ENCODE peak calls at places on chromosome 14, in six cellular contexts. Z is dorsolateral prefrontal cortex, E is endothelial cell of umbilical vein, U is neuronal stem cell, B is epithelial cell of prostate, D is adrenal gland. Y is an unnamed sample.
A peak's percentile ranks its signal among the peaks of the same experiment; 100 is the strongest.

GRCh38 chr14:54567224-54567633 is 301 bp downstream of the SAMD4A start:
- DNase-seq in Z (no peak), E (no peak), U (peak; percentile 33), B (no peak), D (peak; percentile 57), Y (no peak)

GRCh38 chr14:61640834-61641170 is 54.5 kb upstream of the HIF1A start:
- DNase-seq in Z (no peak), E (no peak), U (no peak), B (no peak), D (no peak), Y (no peak)

GRCh38 chr14:23564181-23564812 is 3.3 kb downstream of the AP1G2 start:
- DNase-seq in Z (no peak), E (no peak), U (no peak), B (no peak), D (no peak), Y (no peak)

GRCh38 chr14:67187826-67188225 is 1.4 kb upstream of the GARIN2 start:
- DNase-seq in Z (no peak), E (no peak), U (no peak), B (peak; percentile 72), D (no peak), Y (no peak)

GRCh38 chr14:69553221-69553620 is 21.4 kb downstream of the CCDC177 start:
- DNase-seq in Z (no peak), E (no peak), U (no peak), B (no peak), D (peak; percentile 21), Y (no peak)

GRCh38 chr14:53011053-53011462 is 60.2 kb upstream of the FERMT2 start:
- DNase-seq in Z (peak; percentile 46), E (no peak), U (peak; percentile 56), B (no peak), D (peak; percentile 57), Y (peak; percentile 16)

GRCh38 chr14:29810657-29811056 is 117.0 kb downstream of the PRKD1 start:
- DNase-seq in Z (no peak), E (peak; percentile 22), U (no peak), B (no peak), D (peak; percentile 29), Y (no peak)

GRCh38 chr14:35535794-35536112 is 1.8 kb downstream of the INSM2 start:
- DNase-seq in Z (no peak), E (no peak), U (no peak), B (no peak), D (no peak), Y (no peak)

GRCh38 chr14:61201171-61201570 is 80.0 kb downstream of the TMEM30B start:
- DNase-seq in Z (no peak), E (no peak), U (no peak), B (no peak), D (no peak), Y (no peak)

GRCh38 chr14:23405096-23405495 is 3.0 kb downstream of the MYH6 start:
- DNase-seq in Z (no peak), E (no peak), U (no peak), B (no peak), D (no peak), Y (no peak)

GRCh38 chr14:70448633-70449032 is 3.3 kb upstream of the ADAM21 start:
- DNase-seq in Z (no peak), E (peak; percentile 30), U (no peak), B (no peak), D (peak; percentile 7), Y (no peak)

GRCh38 chr14:27845241-27845850 is 921.2 kb upstream of the FOXG1 start:
- DNase-seq in Z (no peak), E (no peak), U (no peak), B (no peak), D (no peak), Y (no peak)

GRCh38 chr14:53462931-53463778 is 310.0 kb upstream of the DDHD1 start:
- DNase-seq in Z (no peak), E (no peak), U (no peak), B (no peak), D (no peak), Y (no peak)

GRCh38 chr14:106044949-106045596 is 518.7 kb downstream of the TMEM121 start:
- DNase-seq in Z (no peak), E (no peak), U (no peak), B (no peak), D (peak; percentile 29), Y (no peak)

GRCh38 chr14:70810621-70811020 is 1.3 kb upstream of the MAP3K9 start:
- DNase-seq in Z (no peak), E (no peak), U (no peak), B (no peak), D (no peak), Y (no peak)

GRCh38 chr14:32710351-32711102 is 228.2 kb upstream of the NPAS3 start:
- DNase-seq in Z (no peak), E (no peak), U (no peak), B (no peak), D (no peak), Y (no peak)

GRCh38 chr14:38357557-38357956 is 101.7 kb upstream of the CLEC14A start:
- DNase-seq in Z (no peak), E (peak; percentile 97), U (no peak), B (no peak), D (no peak), Y (no peak)

GRCh38 chr14:75636100-75636692 is 24.5 kb downstream of the ERG28 start:
- DNase-seq in Z (peak; percentile 39), E (no peak), U (no peak), B (no peak), D (peak; percentile 43), Y (no peak)

GRCh38 chr14:97177016-97177415 is 379.8 kb downstream of the VRK1 start:
- DNase-seq in Z (no peak), E (no peak), U (no peak), B (no peak), D (no peak), Y (no peak)

GRCh38 chr14:23512156-23512555 is 39.4 kb downstream of the ZFHX2 start:
- DNase-seq in Z (no peak), E (no peak), U (no peak), B (no peak), D (no peak), Y (no peak)

GRCh38 chr14:82420874-82421273 is 887.2 kb upstream of the SEL1L start:
- DNase-seq in Z (no peak), E (no peak), U (no peak), B (no peak), D (no peak), Y (no peak)

GRCh38 chr14:75711796-75712211 is 50.8 kb downstream of the TTLL5 start:
- DNase-seq in Z (peak; percentile 83), E (peak; percentile 46), U (peak; percentile 55), B (peak; percentile 75), D (peak; percentile 88), Y (peak; percentile 81)

GRCh38 chr14:30440986-30441385 is 118.0 kb upstream of the G2E3 start:
- DNase-seq in Z (no peak), E (no peak), U (no peak), B (no peak), D (no peak), Y (no peak)

GRCh38 chr14:35122696-35123387 is 490 bp downstream of the PRORP start:
- DNase-seq in Z (no peak), E (peak; percentile 50), U (no peak), B (no peak), D (no peak), Y (peak; percentile 51)

GRCh38 chr14:77023001-77023996 is 5.2 kb downstream of the IRF2BPL start:
- DNase-seq in Z (peak; percentile 54), E (peak; percentile 28), U (no peak), B (no peak), D (peak; percentile 37), Y (no peak)

GRCh38 chr14:20494935-20495766 is 10.2 kb upstream of the RNASE10 start:
- DNase-seq in Z (no peak), E (peak; percentile 51), U (no peak), B (no peak), D (no peak), Y (no peak)

GRCh38 chr14:34111933-34112332 is 161.1 kb upstream of the EGLN3 start:
- DNase-seq in Z (no peak), E (no peak), U (no peak), B (no peak), D (no peak), Y (no peak)

DNA sequence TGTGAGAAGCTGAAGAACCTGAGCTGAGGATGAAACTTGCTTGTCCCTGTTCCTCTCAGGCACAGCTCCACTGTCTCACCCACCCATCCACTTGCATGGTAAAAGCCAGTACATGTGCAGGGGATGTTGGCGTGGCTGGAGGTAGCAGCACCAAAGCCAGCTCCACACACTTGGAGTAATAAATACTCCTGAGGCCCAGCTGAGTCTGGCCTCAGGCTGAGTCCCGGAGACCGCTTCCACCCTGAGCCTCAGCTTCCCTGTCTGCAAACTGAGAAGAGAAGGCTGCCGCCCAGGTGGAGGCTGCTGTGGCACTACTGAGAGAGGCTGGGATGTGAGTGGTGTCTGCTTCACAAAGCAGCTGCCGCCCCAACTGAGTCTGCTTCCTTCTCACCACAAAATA is 19.2 kb downstream of the CHGA start:
- DNase-seq in Z (no peak), E (no peak), U (no peak), B (no peak), D (no peak), Y (no peak)
- H3K27ac ChIP-seq in Z (peak overlapping the region; percentile 61), E (no peak overlapping the region), U (no peak overlapping the region), B (no peak overlapping the region), D (no peak overlapping the region), Y (no peak overlapping the region)

GRCh38 chr14:71891185-71891584 is 41.0 kb upstream of the RGS6 start:
- DNase-seq in Z (no peak), E (no peak), U (no peak), B (no peak), D (no peak), Y (no peak)
- H3K27ac ChIP-seq in Z (no peak overlapping the region), E (no peak overlapping the region), U (no peak overlapping the region), B (no peak overlapping the region), D (no peak overlapping the region), Y (no peak overlapping the region)

DNA sequence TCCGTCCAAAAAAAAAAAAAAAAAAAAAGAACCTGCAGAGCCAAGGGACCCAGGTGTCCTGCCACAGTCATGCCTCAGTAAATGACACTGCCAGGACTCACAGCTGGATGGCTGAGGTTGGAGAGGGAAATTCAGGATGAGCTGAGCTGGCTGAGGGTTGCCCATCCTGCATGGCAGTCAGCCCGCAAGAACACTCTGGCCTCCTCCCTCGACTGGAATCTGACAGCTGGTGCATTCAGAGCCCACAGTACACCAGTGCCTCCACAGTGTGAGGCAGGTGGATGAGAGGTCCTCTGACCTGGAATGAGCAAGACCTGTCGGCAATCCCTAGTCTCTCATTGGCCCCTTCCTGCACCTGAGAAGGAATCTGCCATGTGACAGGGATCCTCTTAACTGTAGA is 74.4 kb upstream of the GPR68 start:
- DNase-seq in Z (no peak), E (no peak), U (no peak), B (no peak), D (no peak), Y (no peak)
- H3K27ac ChIP-seq in Z (no peak overlapping the region), E (no peak overlapping the region), U (no peak overlapping the region), B (no peak overlapping the region), D (no peak overlapping the region), Y (no peak overlapping the region)

GRCh38 chr14:99909500-99910064 is 116.4 kb downstream of the EML1 start:
- DNase-seq in Z (no peak), E (no peak), U (no peak), B (no peak), D (no peak), Y (no peak)

GRCh38 chr14:99908653-99909250 is 115.5 kb downstream of the EML1 start:
- DNase-seq in Z (no peak), E (no peak), U (no peak), B (no peak), D (no peak), Y (no peak)

GRCh38 chr14:99907761-99908652 is 114.8 kb downstream of the EML1 start:
- DNase-seq in Z (no peak), E (no peak), U (no peak), B (no peak), D (no peak), Y (no peak)

GRCh38 chr14:99915305-99916090 is 122.3 kb downstream of the EML1 start:
- DNase-seq in Z (no peak), E (no peak), U (no peak), B (no peak), D (no peak), Y (no peak)

GRCh38 chr14:99910337-99911268 is 117.4 kb downstream of the EML1 start:
- DNase-seq in Z (no peak), E (no peak), U (no peak), B (peak; percentile 72), D (no peak), Y (no peak)
- H3K27ac ChIP-seq in Z (no peak overlapping the region), E (no peak overlapping the region), U (peak overlapping the region; percentile 11), B (no peak overlapping the region), D (no peak overlapping the region), Y (no peak overlapping the region)

Y was measured in caudate nucleus.